ENCODE peak calls at places on chromosomes 4 and X, in four cellular contexts. G is GM13977, M is endothelial cell of umbilical vein, U is progenitor cell of endocrine pancreas. A is an unnamed sample.

GRCh38 chr4:170775851-170776250 is 686.1 kb upstream of the AADAT start:
- DNase-seq in G (no peak), M (no peak), U (no peak), A (no peak)

GRCh38 chr4:38752393-38752961 is 30.3 kb downstream of the TLR10 start:
- DNase-seq in U (no peak), G (peak), M (peak), A (no peak)

GRCh38 chr4:172104534-172104933 is 291.3 kb downstream of the GALNTL6 start:
- DNase-seq in G (no peak), M (no peak), U (no peak), A (no peak)

GRCh38 chr4:24395937-24396336 is 188.4 kb downstream of the DHX15 start:
- DNase-seq in M (no peak), G (no peak), U (no peak), A (no peak)

GRCh38 chrX:103919336-103919682 is 43.1 kb upstream of the TMSB15B start:
- DNase-seq in M (no peak), G (no peak), U (no peak), A (no peak)

GRCh38 chr4:61614256-61614655 is 414.1 kb downstream of the ADGRL3 start:
- DNase-seq in G (no peak), M (no peak), U (no peak), A (no peak)

GRCh38 chrX:30610050-30610449 is 32.5 kb upstream of the TASL start:
- DNase-seq in U (no peak), G (no peak), M (no peak), A (no peak)

GRCh38 chr4:1520145-1520661 is 114.0 kb upstream of the NKX1-1 start:
- DNase-seq in U (no peak), G (no peak), M (no peak), A (no peak)

GRCh38 chr4:145545538-145546224 is 64.0 kb downstream of the SMAD1 start:
- DNase-seq in G (no peak), M (peak), U (no peak), A (no peak)

GRCh38 chrX:68832101-68832416 is 3.2 kb downstream of the EFNB1 start:
- DNase-seq in U (peak), G (peak), M (peak), A (no peak)

GRCh38 chr4:126136922-126137781 is 822.4 kb downstream of the FAT4 start:
- DNase-seq in G (no peak), U (no peak), M (no peak), A (no peak)

GRCh38 chr4:29081230-29081955 is 1638.8 kb upstream of the PCDH7 start:
- DNase-seq in G (no peak), M (peak), U (no peak), A (no peak)

A was measured in SHP77 treated with DMSO at 0.1 percent for 48 hours.